ENCODE peak calls at places on chromosomes 1 and 21, in nine cellular contexts. B, R, K, N, L, T, C, Y and O are unnamed samples.

GRCh38 chr21:26506951-26507350 is 66.1 kb downstream of the CYYR1 start:
- DNase-seq in K (peak; percentile 37), C (peak; percentile 89), R (no peak), Y (no peak), N (peak; percentile 85), T (no peak), L (no peak), B (no peak), O (peak; percentile 18)

GRCh38 chr1:209607102-209607794 is 23.7 kb downstream of the CAMK1G start:
- DNase-seq in N (no peak), B (no peak), K (no peak), T (no peak), R (no peak), Y (no peak), L (no peak), C (peak; percentile 93), O (no peak)

GRCh38 chr1:16163882-16164820 is 8.3 kb upstream of the EPHA2 start:
- DNase-seq in Y (no peak), K (peak; percentile 96), T (no peak), R (no peak), B (no peak), L (no peak), C (peak; percentile 94), N (peak; percentile 98), O (peak; percentile 95)

GRCh38 chr1:8118031-8118451 is 91.9 kb upstream of the ERRFI1 start:
- DNase-seq in N (no peak), B (peak; percentile 61), K (no peak), C (no peak), R (no peak), T (no peak), Y (no peak), L (no peak), O (no peak)

GRCh38 chr1:211939876-211940468 is 95.4 kb downstream of the INTS7 start:
- DNase-seq in L (no peak), C (no peak), Y (no peak), R (no peak), B (no peak), K (no peak), N (no peak), T (no peak), O (no peak)

GRCh38 chr1:227489572-227489971 is 73.8 kb upstream of the ZNF678 start:
- DNase-seq in R (peak; percentile 44), Y (no peak), K (no peak), B (no peak), L (no peak), T (no peak), N (no peak), C (no peak), O (no peak)

GRCh38 chr1:243422362-243422761 is 166.5 kb downstream of the SDCCAG8 start:
- DNase-seq in C (no peak), L (no peak), K (no peak), T (no peak), R (no peak), Y (no peak), B (no peak), N (no peak), O (no peak)

GRCh38 chr1:231857609-231858008 is 231.0 kb downstream of the DISC1 start:
- DNase-seq in R (no peak), C (no peak), Y (no peak), B (no peak), L (no peak), K (no peak), T (no peak), N (no peak), O (no peak)

GRCh38 chr1:49971088-49971487 is 52.7 kb downstream of the AGBL4 start:
- DNase-seq in N (no peak), Y (no peak), C (peak; percentile 41), B (no peak), L (no peak), T (no peak), R (no peak), K (no peak), O (no peak)

GRCh38 chr1:17866451-17867029 is 111.4 kb downstream of the ACTL8 start:
- DNase-seq in B (no peak), L (no peak), Y (peak; percentile 45), R (no peak), K (peak; percentile 94), C (peak; percentile 82), T (no peak), N (peak; percentile 92), O (peak; percentile 86)

GRCh38 chr1:154328318-154329151 is 3.2 kb downstream of the ATP8B2 start:
- DNase-seq in N (peak; percentile 42), L (no peak), R (peak; percentile 86), Y (peak; percentile 87), B (peak; percentile 97), T (peak; percentile 89), C (peak; percentile 56), K (peak; percentile 79), O (peak; percentile 63)

DNA sequence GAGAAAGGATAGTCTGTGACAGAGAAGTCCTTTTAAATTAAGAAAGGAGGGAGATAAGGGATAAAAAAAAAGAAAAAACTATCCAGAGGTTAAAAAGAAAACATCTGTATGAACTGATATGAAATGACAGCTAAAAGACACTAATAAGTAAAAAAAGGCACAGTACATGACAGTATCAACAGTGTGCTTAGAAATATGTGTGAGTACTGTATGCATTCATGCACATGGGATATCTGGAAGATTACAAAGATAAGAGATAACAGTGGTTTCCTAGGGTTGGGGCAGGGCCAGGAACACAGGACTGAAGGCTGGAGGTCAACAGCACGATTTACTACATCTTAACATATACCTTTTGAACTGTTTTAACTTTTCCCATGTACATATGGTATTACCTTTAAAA is 13.3 kb downstream of the PTP4A2 start:
- DNase-seq in T (no peak), R (no peak), K (no peak), B (no peak), Y (no peak), N (no peak), L (no peak), C (no peak), O (no peak)
- H3K4me3 ChIP-seq in T (no peak overlapping the region), R (no peak overlapping the region), K (no peak overlapping the region), B (no peak overlapping the region), Y (peak overlapping the region; percentile 26), N (no peak overlapping the region), L (no peak overlapping the region), C (no peak overlapping the region), O (no peak overlapping the region)

DNA sequence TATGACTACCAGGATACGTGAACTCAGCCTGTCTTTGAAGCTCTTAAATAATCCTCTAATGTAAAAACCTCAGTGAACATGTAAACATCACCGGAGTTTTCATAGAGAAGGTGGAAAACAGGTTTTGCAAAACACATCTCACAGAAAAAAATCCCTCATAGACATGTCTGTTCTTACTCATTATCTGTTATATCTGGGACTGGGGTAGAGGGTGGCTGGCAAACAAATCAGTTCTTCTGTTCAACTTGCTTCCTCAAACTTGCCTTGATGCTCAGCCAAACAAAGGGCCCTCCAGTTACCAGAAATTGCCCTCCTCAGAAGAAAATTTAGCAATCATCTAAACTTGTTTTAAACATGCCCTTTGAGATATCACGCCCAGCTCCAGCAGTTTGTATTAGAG is 66.1 kb upstream of the CXADR start:
- DNase-seq in N (no peak), K (no peak), B (no peak), L (no peak), C (peak; percentile 66), T (no peak), Y (no peak), R (no peak), O (no peak)
- TF ChIP-seq CTCF in N (no peak), K (no peak), B (no peak), L (no peak), C (no peak), T (no peak), Y (no peak), R (no peak), O (no peak)

DNA sequence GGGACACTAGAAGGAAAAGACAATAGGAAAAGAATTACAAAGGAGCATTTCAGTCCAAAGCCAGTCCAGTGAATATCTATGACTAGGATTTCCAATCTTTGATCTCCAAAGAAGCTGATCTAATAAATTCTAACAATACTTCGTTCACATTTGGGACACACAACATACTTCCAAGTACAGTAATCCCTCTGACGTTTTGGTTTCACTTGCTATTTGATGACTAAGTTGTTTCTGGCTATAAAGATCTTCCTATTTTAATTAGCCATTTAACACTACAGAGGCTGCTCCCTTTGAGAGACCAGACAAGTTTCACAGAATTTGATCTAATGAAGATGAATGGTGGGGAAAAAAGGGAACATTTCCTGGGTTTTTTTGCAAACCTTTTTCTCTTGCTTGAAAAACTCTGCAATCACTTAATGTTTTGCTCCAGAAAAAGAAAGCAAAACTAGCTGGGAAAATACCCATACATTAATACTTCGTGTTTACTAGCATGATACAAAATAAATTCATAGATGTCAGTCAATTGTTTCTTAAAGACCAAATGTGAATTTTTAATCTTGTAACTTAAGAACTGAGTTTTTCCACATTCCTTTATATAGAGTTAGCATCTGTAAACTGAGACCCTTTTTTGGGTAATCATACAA is 27.9 kb upstream of the GLIS1 start:
- DNase-seq in C (peak; percentile 61), R (no peak), T (no peak), L (no peak), N (peak; percentile 61), Y (no peak), K (peak; percentile 34), B (no peak), O (peak; percentile 45)
- H3K4me3 ChIP-seq in C (no peak overlapping the region), R (no peak overlapping the region), T (no peak overlapping the region), L (no peak overlapping the region), N (peak overlapping the region; percentile 36), Y (peak overlapping the region; percentile 22), K (peak overlapping the region; percentile 51), B (no peak overlapping the region), O (peak overlapping the region; percentile 18)

GRCh38 chr1:147669475-147670318 is 627 bp downstream of the ACP6 start:
- DNase-seq in Y (peak; percentile 40), N (peak; percentile 45), C (peak; percentile 64), L (no peak), T (peak; percentile 34), R (peak; percentile 30), K (peak; percentile 33), B (peak; percentile 77), O (peak; percentile 39)
- TF ChIP-seq CTCF in Y (no peak), N (no peak), C (no peak), L (no peak), T (no peak), R (no peak), K (no peak), B (no peak), O (no peak)

DNA sequence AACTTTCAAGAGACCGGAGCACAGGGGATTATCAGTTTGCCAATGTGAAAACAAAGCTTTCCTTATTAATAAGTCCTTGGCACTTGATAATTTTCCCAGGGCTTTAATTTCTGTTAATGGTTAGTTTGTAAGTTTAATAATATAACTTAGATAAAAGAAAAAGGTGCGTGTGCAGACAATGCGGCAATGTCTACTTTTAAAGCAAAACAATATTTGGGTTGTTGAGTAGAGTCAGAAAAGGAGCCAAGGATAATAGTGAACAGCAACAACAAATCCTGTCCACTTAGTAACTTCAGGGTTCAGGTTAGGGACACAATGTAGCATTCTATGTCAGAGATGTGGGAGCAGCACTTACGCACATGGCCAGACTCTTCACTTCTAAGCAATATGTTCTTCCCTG is 469.6 kb upstream of the NFIA start:
- DNase-seq in B (no peak), L (no peak), T (no peak), R (no peak), K (no peak), C (no peak), Y (no peak), N (no peak), O (no peak)
- H3K4me3 ChIP-seq in B (no peak overlapping the region), L (no peak overlapping the region), T (no peak overlapping the region), R (no peak overlapping the region), K (no peak overlapping the region), C (no peak overlapping the region), Y (no peak overlapping the region), N (no peak overlapping the region), O (no peak overlapping the region)

GRCh38 chr21:14453339-14453738 is 70.4 kb upstream of the HSPA13 start:
- DNase-seq in N (no peak), L (no peak), B (no peak), T (no peak), Y (no peak), R (no peak), K (no peak), C (no peak), O (no peak)
- TF ChIP-seq CTCF in N (no peak), L (no peak), B (no peak), T (no peak), Y (no peak), R (no peak), K (no peak), C (no peak), O (no peak)

GRCh38 chr1:12161324-12161661 is 5.5 kb upstream of the TNFRSF1B start:
- DNase-seq in T (no peak), B (no peak), K (no peak), C (no peak), L (no peak), R (no peak), Y (no peak), N (no peak), O (no peak)
- H3K4me3 ChIP-seq in T (no peak overlapping the region), B (no peak overlapping the region), K (no peak overlapping the region), C (no peak overlapping the region), L (no peak overlapping the region), R (no peak overlapping the region), Y (no peak overlapping the region), N (no peak overlapping the region), O (no peak overlapping the region)